ENCODE peak calls at places on chromosomes 3 and 15, in ten cellular contexts. A is prostate gland; S is CD8-positive, alpha-beta memory T cell; W is adrenal gland; B is RWPE1; H is PC-9; R is IMR-90; E is uterus; V is A549; O is AG04450. I is an unnamed sample.

GRCh38 chr15:31326729-31327673 is at the start of gene KLF13:
- DNase-seq in A (peak), S (no peak), W (peak), B (peak), H (no peak), R (peak), E (no peak), V (peak), O (no peak), I (peak)

GRCh38 chr15:78859971-78860733 is 12.5 kb upstream of the MORF4L1 start:
- DNase-seq in A (peak), S (peak), W (peak), B (peak), H (peak), R (peak), E (peak), V (peak), O (peak), I (no peak)

GRCh38 chr3:123044981-123045763 is 17.6 kb upstream of the SEMA5B start:
- DNase-seq in A (no peak), S (no peak), W (peak), B (no peak), H (no peak), R (no peak), E (no peak), V (no peak), O (no peak), I (no peak)

GRCh38 chr15:70101459-70102113 is 3.9 kb upstream of the TLE3 start:
- DNase-seq in A (peak), S (no peak), W (peak), B (peak), H (peak), R (peak), E (peak), V (peak), O (peak), I (no peak)

GRCh38 chr3:3836845-3837244 is 37.6 kb downstream of the LRRN1 start:
- DNase-seq in A (no peak), S (no peak), W (no peak), B (no peak), H (no peak), R (no peak), E (no peak), V (no peak), O (no peak), I (no peak)

GRCh38 chr15:66145242-66146182 is 108.0 kb downstream of the MEGF11 start:
- DNase-seq in A (no peak), S (no peak), W (no peak), B (no peak), H (no peak), R (no peak), E (no peak), V (no peak), O (no peak), I (no peak)

GRCh38 chr15:32824777-32825176 is 107.0 kb downstream of the GREM1 start:
- DNase-seq in A (no peak), S (no peak), W (no peak), B (peak), H (peak), R (peak), E (no peak), V (peak), O (peak), I (peak)

GRCh38 chr15:72197460-72198409 is at the start of gene GRAMD2A:
- DNase-seq in A (no peak), S (no peak), W (no peak), B (peak), H (peak), R (no peak), E (no peak), V (peak), O (no peak), I (no peak)

GRCh38 chr15:40923551-40923950 is 5.6 kb upstream of the DLL4 start:
- DNase-seq in A (no peak), S (no peak), W (no peak), B (no peak), H (no peak), R (peak), E (no peak), V (no peak), O (no peak), I (no peak)

GRCh38 chr3:54836876-54837275 is 91.0 kb downstream of the LRTM1 start:
- DNase-seq in A (no peak), S (no peak), W (no peak), B (no peak), H (no peak), R (no peak), E (no peak), V (no peak), O (no peak), I (no peak)

GRCh38 chr3:31862861-31863260 is 118.2 kb downstream of the OSBPL10 start:
- DNase-seq in A (no peak), S (no peak), W (no peak), B (no peak), H (no peak), R (peak), E (no peak), V (no peak), O (peak), I (no peak)

GRCh38 chr3:31880020-31880419 is 101.0 kb downstream of the OSBPL10 start:
- DNase-seq in A (no peak), S (no peak), W (peak), B (no peak), H (no peak), R (peak), E (no peak), V (peak), O (no peak), I (peak)

GRCh38 chr3:12974819-12975218 is 98.4 kb downstream of the IQSEC1 start:
- DNase-seq in A (no peak), S (no peak), W (no peak), B (no peak), H (no peak), R (no peak), E (no peak), V (no peak), O (no peak), I (no peak)

DNA sequence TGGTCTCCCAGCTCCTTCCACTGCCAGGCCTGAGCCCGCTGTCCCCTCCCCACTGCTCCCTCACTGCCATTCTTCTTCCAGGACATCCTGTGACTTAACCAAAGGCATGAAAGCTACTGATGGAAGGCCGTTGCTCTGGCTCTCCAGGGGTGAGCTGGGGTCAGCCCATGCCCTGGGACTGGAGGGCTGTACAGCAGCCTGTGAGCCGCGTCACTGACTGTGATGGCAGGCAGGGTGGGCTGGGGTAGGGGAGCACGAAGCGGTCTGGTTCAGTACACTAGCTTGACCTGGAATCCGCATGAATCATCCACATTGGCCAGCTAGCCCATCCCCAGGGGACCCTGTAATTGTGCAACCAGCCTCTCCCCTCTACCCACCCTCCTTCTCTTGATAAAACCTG is 30.8 kb downstream of the CORO2B start:
- DNase-seq in A (no peak), S (no peak), W (peak), B (no peak), H (no peak), R (no peak), E (peak), V (no peak), O (no peak), I (no peak)
- H3K27ac ChIP-seq in A (no peak), S (no peak), W (no peak), B (no peak), H (no peak), R (no peak), E (peak), V (no peak), O (no peak), I (no peak)

DNA sequence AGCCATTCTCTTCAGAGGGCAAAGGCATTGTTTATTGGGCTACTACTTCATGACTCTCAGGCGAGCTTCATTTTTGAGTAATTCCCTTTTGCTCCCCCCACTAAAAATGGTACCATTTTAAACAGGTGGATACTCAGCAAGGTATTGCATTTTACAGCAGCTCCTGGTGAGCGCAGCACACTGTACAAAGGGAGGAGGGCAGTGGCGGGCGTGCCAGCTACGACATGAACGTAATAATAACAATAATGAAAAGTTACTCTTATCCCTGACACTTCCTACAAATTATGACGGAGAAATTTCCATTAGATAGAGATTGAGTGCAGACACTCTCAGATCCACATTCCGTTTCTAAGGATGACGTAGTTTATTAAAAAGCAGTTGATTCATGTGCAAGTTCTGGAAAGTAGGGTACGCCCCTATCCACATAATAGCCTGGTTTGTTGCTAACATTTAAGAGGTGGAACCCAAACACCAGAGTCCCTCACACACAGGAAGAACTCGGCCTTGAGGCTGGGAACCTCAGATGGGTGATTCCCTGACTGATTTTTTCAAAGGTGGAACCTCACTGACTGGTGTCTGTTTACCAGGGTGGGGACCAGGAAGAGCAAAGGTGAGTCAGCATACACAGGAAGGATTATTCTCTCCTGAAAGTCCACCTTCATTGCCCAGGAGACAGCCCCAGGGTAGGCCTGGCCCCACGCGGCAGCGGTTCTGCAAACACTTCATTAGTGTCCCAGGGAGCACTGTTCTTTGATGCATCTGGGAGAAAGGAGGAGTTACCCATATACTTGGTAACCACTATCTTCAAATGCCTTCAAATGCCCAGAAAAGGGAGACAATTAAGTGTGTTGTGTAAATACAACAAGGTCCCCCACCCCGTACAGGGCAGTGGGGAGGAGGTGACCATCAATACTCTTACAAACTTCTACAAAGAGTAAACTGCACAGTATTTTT is 69.9 kb downstream of the LDHAL6B start:
- DNase-seq in A (no peak), S (no peak), W (no peak), B (peak), H (peak), R (no peak), E (no peak), V (peak), O (no peak), I (peak)
- H3K27ac ChIP-seq in A (no peak), S (no peak), W (no peak), B (peak), H (peak), R (no peak), E (no peak), V (peak), O (no peak), I (peak)

GRCh38 chr3:126102011-126102410 is 18.1 kb upstream of the SLC41A3 start:
- DNase-seq in A (no peak), S (no peak), W (no peak), B (no peak), H (no peak), R (no peak), E (no peak), V (no peak), O (no peak), I (no peak)

GRCh38 chr3:126101521-126101982 is 17.6 kb upstream of the SLC41A3 start:
- DNase-seq in A (no peak), S (no peak), W (no peak), B (no peak), H (no peak), R (no peak), E (no peak), V (no peak), O (no peak), I (no peak)

GRCh38 chr3:126103121-126104027 is 19.4 kb upstream of the SLC41A3 start:
- DNase-seq in A (no peak), S (no peak), W (no peak), B (no peak), H (no peak), R (no peak), E (no peak), V (no peak), O (no peak), I (no peak)

GRCh38 chr3:126104028-126104635 is 20.2 kb upstream of the SLC41A3 start:
- DNase-seq in A (no peak), S (no peak), W (no peak), B (no peak), H (no peak), R (no peak), E (no peak), V (no peak), O (no peak), I (no peak)

GRCh38 chr3:126102530-126102951 is 18.6 kb upstream of the SLC41A3 start:
- DNase-seq in A (peak), S (no peak), W (peak), B (no peak), H (no peak), R (peak), E (no peak), V (no peak), O (no peak), I (no peak)
- H3K27ac ChIP-seq in A (no peak), S (no peak), W (no peak), B (no peak), H (no peak), R (no peak), E (peak), V (no peak), O (no peak), I (no peak)

GRCh38 chr15:38041576-38041975 is 107.1 kb downstream of the TMCO5A start:
- DNase-seq in A (peak), S (no peak), W (no peak), B (peak), H (no peak), R (peak), E (no peak), V (no peak), O (no peak), I (peak)
- H3K27ac ChIP-seq in A (no peak), S (no peak), W (no peak), B (no peak), H (no peak), R (no peak), E (no peak), V (no peak), O (no peak), I (peak)

DNA sequence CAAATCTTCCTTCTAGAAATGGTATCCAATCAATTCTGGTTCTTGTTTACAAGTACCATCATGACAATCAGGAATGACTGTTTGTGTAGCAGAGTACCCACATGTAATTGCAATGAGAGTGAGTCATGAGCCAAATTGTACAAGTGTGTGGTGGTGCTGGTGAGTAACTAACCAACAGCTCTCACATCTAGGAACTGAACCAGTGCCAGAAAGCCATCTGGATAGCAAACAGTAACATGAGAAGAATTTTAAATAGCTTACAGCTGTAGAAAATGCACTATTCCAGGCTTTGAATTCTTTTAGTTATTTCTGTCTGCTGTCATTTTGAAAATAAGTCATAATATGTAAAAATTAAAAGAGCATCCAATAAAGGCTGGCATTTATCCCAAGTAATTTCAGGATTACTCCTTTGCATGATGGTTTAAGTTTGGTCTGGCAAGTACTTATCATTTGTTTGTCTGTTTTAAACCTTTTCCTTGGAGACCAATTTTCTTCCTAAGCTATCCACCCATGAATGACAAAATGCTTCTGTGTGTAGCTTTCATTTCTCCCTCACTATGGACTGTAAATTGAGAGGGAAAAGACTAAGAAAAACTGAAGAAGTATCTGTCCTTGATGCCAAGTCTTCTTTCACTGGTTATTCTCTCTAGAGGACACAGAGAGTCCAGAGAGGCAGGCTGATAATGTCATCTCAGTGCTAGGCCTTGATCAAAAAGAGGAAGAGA is 60.0 kb downstream of the PIK3CB start:
- DNase-seq in A (peak), S (no peak), W (peak), B (peak), H (peak), R (peak), E (peak), V (peak), O (peak), I (peak)
- H3K27ac ChIP-seq in A (no peak), S (no peak), W (no peak), B (peak), H (peak), R (peak), E (peak), V (peak), O (peak), I (peak)

GRCh38 chr15:43930079-43930478 is 103.3 kb downstream of the WDR76 start:
- DNase-seq in A (no peak), S (no peak), W (no peak), B (no peak), H (peak), R (peak), E (no peak), V (no peak), O (no peak), I (no peak)
- H3K27ac ChIP-seq in A (no peak), S (no peak), W (no peak), B (no peak), H (no peak), R (no peak), E (no peak), V (no peak), O (no peak), I (no peak)

DNA sequence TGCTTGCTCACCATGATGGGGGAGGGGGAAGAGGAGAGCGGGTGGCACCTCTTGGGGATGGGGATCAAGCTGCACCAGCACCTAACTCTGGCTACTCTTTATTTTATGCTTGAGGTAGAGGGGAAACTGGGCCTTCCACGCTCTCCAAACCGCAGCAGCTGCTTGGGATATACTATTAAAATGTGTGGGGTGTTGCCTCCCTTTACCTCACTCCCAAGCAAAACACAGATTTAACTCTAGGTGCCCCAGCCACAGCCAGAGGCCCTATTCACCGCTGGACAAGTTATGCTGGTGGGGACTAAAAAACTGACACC is 5.1 kb upstream of the FOXB1 start:
- DNase-seq in A (no peak), S (no peak), W (no peak), B (no peak), H (no peak), R (no peak), E (no peak), V (no peak), O (no peak), I (no peak)
- H3K27ac ChIP-seq in A (no peak), S (no peak), W (no peak), B (no peak), H (no peak), R (no peak), E (no peak), V (no peak), O (no peak), I (no peak)

GRCh38 chr15:68113751-68114150 is 59.6 kb downstream of the PIAS1 start:
- DNase-seq in A (no peak), S (no peak), W (no peak), B (no peak), H (no peak), R (no peak), E (no peak), V (no peak), O (no peak), I (no peak)
- H3K27ac ChIP-seq in A (peak), S (no peak), W (no peak), B (no peak), H (no peak), R (no peak), E (peak), V (no peak), O (no peak), I (no peak)

DNA sequence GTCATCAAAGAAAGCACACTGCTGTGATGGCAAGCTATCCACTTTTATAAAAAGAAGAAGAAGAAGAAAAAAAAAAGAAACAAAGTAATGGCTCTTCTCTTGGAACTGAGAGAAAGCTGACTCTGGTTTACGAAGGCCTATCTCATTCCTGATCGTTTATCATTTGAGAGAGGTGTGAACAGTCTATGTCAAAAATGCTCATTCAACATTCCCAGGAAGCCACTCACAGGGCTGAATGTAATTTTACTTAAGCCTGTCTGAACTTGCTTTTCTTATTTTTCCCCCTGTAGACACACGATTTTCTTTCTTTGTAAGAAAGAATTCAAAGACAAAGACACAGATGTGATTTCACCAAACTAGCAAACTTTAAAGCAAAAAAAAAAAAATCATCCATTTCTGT is 805.8 kb downstream of the FHIT start:
- DNase-seq in A (no peak), S (no peak), W (no peak), B (no peak), H (no peak), R (no peak), E (no peak), V (no peak), O (no peak), I (no peak)
- H3K27ac ChIP-seq in A (no peak), S (no peak), W (no peak), B (no peak), H (no peak), R (no peak), E (no peak), V (no peak), O (no peak), I (no peak)

DNA sequence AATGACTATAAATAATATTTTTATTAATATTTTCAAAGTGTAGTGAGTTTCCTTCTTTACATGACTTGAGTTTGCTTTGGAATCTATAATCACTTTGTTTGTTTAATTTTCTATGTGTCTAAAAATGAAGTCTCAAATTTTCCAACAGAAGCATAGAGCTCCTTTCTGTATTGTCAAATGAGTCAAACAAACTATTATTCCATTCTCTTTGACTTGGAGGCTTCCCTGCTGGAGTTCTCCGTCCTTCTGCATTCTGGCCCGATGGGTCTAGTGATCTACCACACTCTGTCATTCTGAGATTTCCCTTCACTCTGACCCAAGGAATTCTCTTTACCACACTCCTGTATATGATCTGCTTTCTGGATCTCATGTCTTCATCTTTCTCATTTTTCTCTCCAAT is 30.1 kb downstream of the POLR2M start:
- DNase-seq in A (no peak), S (no peak), W (no peak), B (no peak), H (no peak), R (no peak), E (no peak), V (no peak), O (no peak), I (no peak)
- H3K27ac ChIP-seq in A (no peak), S (no peak), W (no peak), B (no peak), H (no peak), R (no peak), E (peak), V (no peak), O (no peak), I (no peak)